ENCODE peak calls at places on chromosomes 16 and 17, in ten cellular contexts. E is GM23338, N is HCT116, F is PC-3, B is MM.1S, J is Karpas-422, O is PC-9, P is GM23248, U is hepatocyte, W is SK-N-SH. I is an unnamed sample.

GRCh38 chr16:82735176-82735575 is 108.4 kb downstream of the CDH13 start:
- DNase-seq in E (no peak), N (no peak), F (no peak), B (peak; percentile 43), J (no peak), O (no peak), P (no peak), U (no peak), W (no peak), I (no peak)

GRCh38 chr16:19135896-19136438 is 22.2 kb downstream of the ITPRIPL2 start:
- DNase-seq in E (no peak), N (no peak), F (peak; percentile 81), B (no peak), J (no peak), O (peak; percentile 94), P (peak; percentile 34), U (peak; percentile 46), W (no peak), I (no peak)

GRCh38 chr16:67163164-67163902 is 1.2 kb upstream of the HSF4 start:
- DNase-seq in E (peak; percentile 65), N (no peak), F (no peak), B (no peak), J (no peak), O (no peak), P (no peak), U (no peak), W (peak; percentile 83), I (no peak)

GRCh38 chr17:79954281-79955166 is 81.1 kb downstream of the TBC1D16 start:
- DNase-seq in E (no peak), N (no peak), F (no peak), B (no peak), J (no peak), O (no peak), P (no peak), U (no peak), W (peak; percentile 21), I (no peak)

GRCh38 chr17:50352693-50353599 is 7.0 kb downstream of the XYLT2 start:
- DNase-seq in E (no peak), N (no peak), F (no peak), B (no peak), J (no peak), O (no peak), P (no peak), U (peak; percentile 2), W (no peak), I (no peak)

GRCh38 chr17:15398736-15399331 is 57.4 kb upstream of the TEKT3 start:
- DNase-seq in E (no peak), N (no peak), F (peak; percentile 93), B (no peak), J (no peak), O (no peak), P (peak; percentile 88), U (peak; percentile 40), W (peak; percentile 52), I (no peak)

GRCh38 chr17:77888242-77889134 is 70.0 kb upstream of the TNRC6C start:
- DNase-seq in E (no peak), N (no peak), F (no peak), B (no peak), J (no peak), O (no peak), P (peak; percentile 45), U (no peak), W (no peak), I (no peak)

GRCh38 chr16:17347624-17348023 is 123.1 kb downstream of the XYLT1 start:
- DNase-seq in E (no peak), N (no peak), F (no peak), B (no peak), J (no peak), O (no peak), P (no peak), U (no peak), W (no peak), I (no peak)

GRCh38 chr17:47239663-47240374 is 13.8 kb upstream of the ITGB3 start:
- DNase-seq in E (no peak), N (peak; percentile 69), F (peak; percentile 100), B (peak; percentile 52), J (peak; percentile 76), O (peak; percentile 87), P (peak; percentile 99), U (peak; percentile 77), W (peak; percentile 77), I (peak; percentile 43)

GRCh38 chr16:49500211-49500610 is 126.6 kb downstream of the C16orf78 start:
- DNase-seq in E (no peak), N (no peak), F (no peak), B (no peak), J (no peak), O (no peak), P (no peak), U (no peak), W (no peak), I (no peak)
- H3K9me2 ChIP-seq in E (no peaks in the 10 kb centered on the region), N (no peaks in the 10 kb centered on the region), F (no peaks in the 10 kb centered on the region), B (no peaks in the 10 kb centered on the region), J (no peaks in the 10 kb centered on the region), O (no peaks in the 10 kb centered on the region), P (no peaks in the 10 kb centered on the region), U (no peaks in the 10 kb centered on the region), W (no peaks in the 10 kb centered on the region), I (no peaks in the 10 kb centered on the region)

GRCh38 chr17:17402558-17402957 is 74.2 kb upstream of the MED9 start:
- DNase-seq in E (no peak), N (no peak), F (peak; percentile 42), B (no peak), J (no peak), O (no peak), P (peak; percentile 51), U (no peak), W (no peak), I (no peak)
- H3K4me2 ChIP-seq in E (no peak overlapping the region), N (no peak overlapping the region), F (no peak overlapping the region), B (no peak overlapping the region), J (no peak overlapping the region), O (no peak overlapping the region), P (no peak overlapping the region), U (no peak overlapping the region), W (peak overlapping the region; percentile 33), I (peak overlapping the region; percentile 77)

DNA sequence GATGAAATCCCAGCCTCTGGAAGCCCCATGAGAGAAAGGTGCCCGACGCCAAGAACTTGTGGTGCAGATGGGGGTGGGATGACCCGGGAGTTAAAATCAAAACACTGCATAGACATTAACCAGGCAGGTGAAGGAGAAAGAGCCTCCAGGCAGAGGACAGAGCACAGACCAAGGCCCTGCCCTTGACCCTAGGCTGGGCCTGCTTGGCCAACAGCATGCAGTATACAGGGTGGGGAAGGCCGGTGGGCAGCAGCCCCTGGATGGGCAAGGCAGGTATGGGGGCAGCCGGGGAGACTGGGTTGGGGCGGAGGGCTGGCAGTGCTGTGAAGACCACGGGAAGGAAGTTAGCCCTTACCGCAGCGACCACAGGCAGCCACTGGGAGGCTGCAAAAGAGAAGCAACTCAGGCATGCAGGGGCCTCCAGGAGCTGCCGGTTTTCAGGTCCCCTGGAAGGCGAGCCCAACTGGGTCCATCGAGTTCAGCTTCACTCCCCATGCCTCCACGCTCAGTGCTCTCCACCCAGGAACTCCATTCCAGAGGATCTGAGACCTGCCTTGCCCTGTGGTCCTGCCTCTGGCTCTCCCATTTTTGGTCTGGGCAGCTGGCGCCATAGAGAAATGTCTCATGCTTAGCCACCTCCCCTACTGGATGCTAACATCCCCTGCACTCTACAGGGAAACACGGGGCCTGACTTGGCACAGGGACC is 81.2 kb downstream of the C16orf95 start:
- DNase-seq in E (peak; percentile 45), N (no peak), F (no peak), B (no peak), J (no peak), O (no peak), P (no peak), U (no peak), W (no peak), I (peak; percentile 22)
- H3K9me2 ChIP-seq in E (peaks cover 5% of the 10 kb centered on the region), N (no peaks in the 10 kb centered on the region), F (no peaks in the 10 kb centered on the region), B (no peaks in the 10 kb centered on the region), J (no peaks in the 10 kb centered on the region), O (no peaks in the 10 kb centered on the region), P (no peaks in the 10 kb centered on the region), U (no peaks in the 10 kb centered on the region), W (no peaks in the 10 kb centered on the region), I (no peaks in the 10 kb centered on the region)

GRCh38 chr17:28885363-28885762 is 12.2 kb downstream of the FLOT2 start:
- DNase-seq in E (no peak), N (no peak), F (no peak), B (no peak), J (no peak), O (no peak), P (no peak), U (no peak), W (no peak), I (no peak)
- H3K4me2 ChIP-seq in E (no peak overlapping the region), N (no peak overlapping the region), F (no peak overlapping the region), B (no peak overlapping the region), J (no peak overlapping the region), O (no peak overlapping the region), P (no peak overlapping the region), U (no peak overlapping the region), W (no peak overlapping the region), I (no peak overlapping the region)

GRCh38 chr16:10624527-10624926 is 44.1 kb upstream of the EMP2 start:
- DNase-seq in E (no peak), N (no peak), F (no peak), B (no peak), J (no peak), O (peak; percentile 20), P (no peak), U (peak; percentile 35), W (no peak), I (no peak)

GRCh38 chr16:10625595-10626357 is 45.4 kb upstream of the EMP2 start:
- DNase-seq in E (no peak), N (no peak), F (peak; percentile 60), B (peak; percentile 9), J (no peak), O (no peak), P (peak; percentile 12), U (peak; percentile 24), W (no peak), I (no peak)

GRCh38 chr16:10635367-10636021 is 55.1 kb upstream of the EMP2 start:
- DNase-seq in E (no peak), N (no peak), F (no peak), B (no peak), J (no peak), O (no peak), P (no peak), U (no peak), W (no peak), I (no peak)

DNA sequence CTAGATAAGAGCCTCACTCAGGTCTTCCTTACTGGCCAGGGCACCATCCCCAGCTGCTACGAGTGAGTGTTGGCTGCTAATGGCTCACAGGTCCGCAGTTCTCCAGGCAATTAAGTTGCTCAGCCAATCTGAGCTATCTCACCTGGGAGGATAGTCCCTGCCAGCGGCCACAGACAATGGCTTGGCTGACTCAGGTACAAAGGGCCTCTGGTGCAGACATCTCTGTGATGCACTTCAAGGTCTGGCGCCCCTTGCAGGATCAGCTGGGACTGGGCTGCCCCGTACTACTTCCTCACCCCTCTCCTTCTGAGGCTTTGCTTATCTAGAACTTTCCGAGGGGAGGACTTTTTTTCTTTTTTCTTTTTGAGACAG is 49.2 kb upstream of the EMP2 start:
- DNase-seq in E (peak; percentile 74), N (no peak), F (peak; percentile 3), B (no peak), J (no peak), O (no peak), P (no peak), U (peak; percentile 60), W (no peak), I (no peak)
- H3K9me2 ChIP-seq in E (no peaks in the 10 kb centered on the region), N (no peaks in the 10 kb centered on the region), F (no peaks in the 10 kb centered on the region), B (no peaks in the 10 kb centered on the region), J (no peaks in the 10 kb centered on the region), O (no peaks in the 10 kb centered on the region), P (no peaks in the 10 kb centered on the region), U (no peaks in the 10 kb centered on the region), W (no peaks in the 10 kb centered on the region), I (no peaks in the 10 kb centered on the region)

GRCh38 chr16:3577302-3577752 is at the start of gene NLRC3:
- DNase-seq in E (no peak), N (no peak), F (no peak), B (no peak), J (peak; percentile 80), O (no peak), P (no peak), U (no peak), W (no peak), I (peak; percentile 73)
- H3K4me2 ChIP-seq in E (no peak within 1 kb of the TSS), N (no peak within 1 kb of the TSS), F (no peak within 1 kb of the TSS), B (peak within 1 kb of the TSS; percentile 95), J (peak within 1 kb of the TSS; percentile 90), O (no peak within 1 kb of the TSS), P (no peak within 1 kb of the TSS), U (no peak within 1 kb of the TSS), W (no peak within 1 kb of the TSS), I (peak within 1 kb of the TSS; percentile 68)

I was measured in OCI-LY7.